ENCODE peak calls at places on chromosomes 1 and 21, in four cellular contexts. I is astrocyte of the spinal cord, B is GM12865, F is B cell. P is an unnamed sample.

GRCh38 chr1:200033511-200034261 is 6.2 kb downstream of the NR5A2 start:
- DNase-seq in I (no peak), B (no peak), F (no peak), P (no peak)

GRCh38 chr1:85166343-85166742 is 34.5 kb downstream of the SYDE2 start:
- DNase-seq in B (no peak), F (no peak), I (no peak), P (no peak)

GRCh38 chr1:30328401-30329262 is 394.8 kb downstream of the MATN1 start:
- DNase-seq in F (no peak), B (no peak), I (no peak), P (no peak)

GRCh38 chr21:45427331-45428271 is 22.6 kb downstream of the COL18A1 start:
- DNase-seq in I (peak), B (no peak), F (no peak), P (no peak)

GRCh38 chr1:36154765-36155559 is 998 bp upstream of the MAP7D1 start:
- DNase-seq in B (no peak), F (no peak), I (no peak), P (no peak)

GRCh38 chr21:32335601-32336575 is 37.2 kb downstream of the MRAP start:
- DNase-seq in I (peak), B (no peak), F (no peak), P (no peak)

GRCh38 chr1:32695098-32695904 is 7.3 kb downstream of the SYNC start:
- DNase-seq in I (peak), B (peak), F (no peak), P (no peak)

GRCh38 chr1:226626577-226626956 is 78.0 kb downstream of the STUM start:
- DNase-seq in F (peak), B (peak), I (peak), P (peak)

GRCh38 chr1:5856246-5856815 is 135.9 kb downstream of the NPHP4 start:
- DNase-seq in I (peak), F (no peak), B (no peak), P (no peak)

GRCh38 chr1:58891347-58891746 is 107.5 kb upstream of the JUN start:
- DNase-seq in B (no peak), F (no peak), I (no peak), P (no peak)

GRCh38 chr1:154207262-154207661 is 1.1 kb upstream of the CFAP141 start:
- DNase-seq in F (no peak), B (no peak), I (no peak), P (no peak)

GRCh38 chr1:37862330-37862729 is 2.9 kb upstream of the MTF1 start:
- DNase-seq in F (no peak), I (no peak), B (no peak), P (no peak)

GRCh38 chr1:113199718-113200455 is 126.9 kb downstream of the LRIG2 start:
- DNase-seq in F (no peak), B (no peak), I (peak), P (no peak)

GRCh38 chr1:209642817-209643216 is 9.4 kb downstream of the LAMB3 start:
- DNase-seq in I (no peak), B (no peak), F (no peak), P (no peak)

GRCh38 chr1:110003747-110004428 is 19.3 kb downstream of the AHCYL1 start:
- DNase-seq in F (peak), I (peak), B (peak), P (peak)

GRCh38 chr1:248842781-248843331 is 4.8 kb downstream of the ZNF672 start:
- DNase-seq in F (no peak), B (peak), I (no peak), P (no peak)

GRCh38 chr1:34618381-34618780 is 136.5 kb upstream of the GJB5 start:
- DNase-seq in F (no peak), B (no peak), I (no peak), P (no peak)

GRCh38 chr1:208105756-208106155 is 138.4 kb downstream of the PLXNA2 start:
- DNase-seq in B (no peak), F (no peak), I (no peak), P (no peak)

GRCh38 chr21:29920938-29921337 is 18.9 kb downstream of the GRIK1 start:
- DNase-seq in F (no peak), I (no peak), B (no peak), P (no peak)

GRCh38 chr1:44819594-44820327 is 11.4 kb downstream of the BTBD19 start:
- DNase-seq in B (peak), F (peak), I (peak), P (peak)

GRCh38 chr1:244159646-244160045 is 108.6 kb downstream of the ZBTB18 start:
- DNase-seq in I (no peak), F (no peak), B (no peak), P (no peak)

GRCh38 chr1:227170361-227171166 is 147.7 kb downstream of the CDC42BPA start:
- DNase-seq in I (peak), B (no peak), F (no peak), P (no peak)

GRCh38 chr1:58769809-58770345 is 14.0 kb downstream of the JUN start:
- DNase-seq in I (no peak), F (no peak), B (peak), P (no peak)

GRCh38 chr1:246617156-246617555 is 50.9 kb downstream of the CNST start:
- DNase-seq in F (no peak), I (no peak), B (no peak), P (no peak)
- TF ChIP-seq CTCF in F (no peak), I (no peak), B (no peak), P (no peak)

GRCh38 chr1:162230096-162230495 is 146.6 kb downstream of the SPATA46 start:
- DNase-seq in B (no peak), F (no peak), I (peak), P (no peak)
- TF ChIP-seq CTCF in B (no peak), F (no peak), I (peak), P (no peak)

GRCh38 chr1:211680752-211681327 is 5.4 kb upstream of the NEK2 start:
- DNase-seq in F (peak), I (peak), B (peak), P (peak)
- TF ChIP-seq CTCF in F (peak), I (peak), B (peak), P (peak)

GRCh38 chr1:40774266-40774998 is 9.2 kb upstream of the KCNQ4 start:
- DNase-seq in F (peak), I (peak), B (peak), P (peak)

GRCh38 chr1:40777224-40777970 is 6.2 kb upstream of the KCNQ4 start:
- DNase-seq in F (no peak), I (no peak), B (no peak), P (no peak)

GRCh38 chr1:40772146-40772770 is 11.3 kb upstream of the KCNQ4 start:
- DNase-seq in I (no peak), B (no peak), F (no peak), P (no peak)

GRCh38 chr1:40773748-40774265 is 9.8 kb upstream of the KCNQ4 start:
- DNase-seq in F (no peak), I (no peak), B (no peak), P (no peak)

GRCh38 chr1:40776236-40777072 is 7.1 kb upstream of the KCNQ4 start:
- DNase-seq in I (no peak), F (no peak), B (no peak), P (no peak)
- TF ChIP-seq CTCF in I (no peak), F (no peak), B (no peak), P (no peak)

DNA sequence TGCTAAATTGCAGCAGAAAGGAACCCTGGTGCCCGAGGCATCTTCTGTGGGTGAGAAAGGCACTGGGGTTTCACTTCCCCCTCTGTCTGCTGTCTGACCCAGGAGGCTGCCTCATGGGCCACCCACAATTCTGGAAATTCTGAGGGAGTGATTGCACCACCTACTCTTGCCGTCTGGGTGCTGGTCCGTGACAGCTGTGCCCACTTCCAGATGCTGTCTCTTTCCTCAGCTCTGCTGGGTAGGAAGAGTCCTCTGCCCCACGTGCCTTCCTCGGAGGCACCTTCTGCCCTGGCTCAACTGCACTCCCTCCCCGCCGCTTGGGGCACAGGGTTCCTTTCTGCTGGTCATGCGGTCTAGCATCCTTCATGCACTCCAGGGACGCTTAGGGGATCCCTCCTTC is 96.3 kb downstream of the ARHGEF10L start:
- DNase-seq in I (no peak), B (peak), F (peak), P (no peak)
- TF ChIP-seq CTCF in I (no peak), B (no peak), F (no peak), P (no peak)

GRCh38 chr1:168637350-168637991 is 61.1 kb downstream of the XCL1 start:
- DNase-seq in B (peak), F (peak), I (no peak), P (no peak)
- TF ChIP-seq CTCF in B (peak), F (peak), I (peak), P (peak)

GRCh38 chr1:56045477-56045876 is 533.9 kb downstream of the PLPP3 start:
- DNase-seq in B (peak), F (no peak), I (no peak), P (no peak)
- TF ChIP-seq CTCF in B (no peak), F (no peak), I (no peak), P (no peak)

P was measured in activated CD8-positive, alpha-beta T cell treated with anti-CD3 and anti-CD28 coated beads for 36 hours.